ENCODE peak calls at places on chromosomes 5 and 9, in nine cellular contexts. D is SK-MEL-5; I is stimulated activated CD8-positive, alpha-beta memory T cell treated with anti-CD3 and anti-CD28 coated beads, Interleukin-15, amount 100 ng/mL, for 24 hours; U is BJ; S is heart left ventricle; T is stimulated activated naive CD4-positive, alpha-beta T cell; M is foreskin fibroblast; R is bronchial epithelial cell; J is HTR-8/SVneo. N is an unnamed sample.

GRCh38 chr9:135662758-135663450 is at the start of gene LCN9:
- DNase-seq in D (no peak), I (no peak), U (no peak), S (peak; percentile 26), T (no peak), M (peak; percentile 11), R (no peak), J (no peak), N (peak; percentile 54)

GRCh38 chr5:31990701-31991110 is 183.4 kb downstream of the GOLPH3 start:
- DNase-seq in D (no peak), I (no peak), U (peak; percentile 17), S (no peak), T (no peak), M (peak; percentile 59), R (peak; percentile 66), J (peak; percentile 80), N (no peak)

GRCh38 chr5:149841844-149842793 is 102.5 kb downstream of the PDE6A start:
- DNase-seq in D (no peak), I (no peak), U (no peak), S (no peak), T (no peak), M (no peak), R (no peak), J (no peak), N (no peak)

GRCh38 chr9:89189215-89189614 is 10.6 kb upstream of the SHC3 start:
- DNase-seq in D (no peak), I (no peak), U (no peak), S (no peak), T (no peak), M (peak; percentile 36), R (peak; percentile 15), J (no peak), N (no peak)

GRCh38 chr5:104082754-104083153 is 520.2 kb upstream of the NUDT12 start:
- DNase-seq in D (no peak), I (no peak), U (no peak), S (no peak), T (no peak), M (no peak), R (no peak), J (no peak), N (no peak)

GRCh38 chr9:77807295-77807694 is 159.2 kb upstream of the GNA14 start:
- DNase-seq in D (peak; percentile 82), I (no peak), U (peak; percentile 46), S (no peak), T (no peak), M (peak; percentile 95), R (peak; percentile 99), J (peak; percentile 28), N (no peak)

GRCh38 chr5:78300464-78301045 is 6.1 kb upstream of the AP3B1 start:
- DNase-seq in D (peak; percentile 40), I (no peak), U (no peak), S (no peak), T (no peak), M (peak; percentile 45), R (peak; percentile 25), J (no peak), N (no peak)

GRCh38 chr9:136531904-136532798 is 13.7 kb downstream of the NOTCH1 start:
- DNase-seq in D (no peak), I (no peak), U (no peak), S (no peak), T (no peak), M (no peak), R (no peak), J (no peak), N (peak; percentile 82)

GRCh38 chr9:136055715-136056545 is 39.2 kb downstream of the NACC2 start:
- DNase-seq in D (no peak), I (no peak), U (no peak), S (peak; percentile 14), T (no peak), M (no peak), R (no peak), J (no peak), N (no peak)

GRCh38 chr5:42654645-42655044 is 102.0 kb upstream of the CCDC152 start:
- DNase-seq in D (no peak), I (no peak), U (no peak), S (no peak), T (no peak), M (no peak), R (no peak), J (no peak), N (no peak)

GRCh38 chr5:179955630-179956029 is 47.9 kb upstream of the TBC1D9B start:
- DNase-seq in D (no peak), I (no peak), U (no peak), S (no peak), T (no peak), M (no peak), R (no peak), J (no peak), N (no peak)

GRCh38 chr9:121744687-121745395 is 93.4 kb downstream of the DAB2IP start:
- DNase-seq in D (no peak), I (no peak), U (no peak), S (no peak), T (no peak), M (peak; percentile 45), R (no peak), J (no peak), N (no peak)

GRCh38 chr5:95029569-95030366 is 255.1 kb downstream of the MCTP1 start:
- DNase-seq in D (no peak), I (no peak), U (no peak), S (no peak), T (no peak), M (no peak), R (no peak), J (no peak), N (no peak)

GRCh38 chr5:118808441-118808840 is 179.9 kb downstream of the DTWD2 start:
- DNase-seq in D (no peak), I (no peak), U (no peak), S (no peak), T (no peak), M (no peak), R (no peak), J (no peak), N (no peak)

GRCh38 chr9:84061613-84062205 is 81.1 kb downstream of the RMI1 start:
- DNase-seq in D (no peak), I (no peak), U (no peak), S (no peak), T (no peak), M (no peak), R (no peak), J (no peak), N (no peak)

GRCh38 chr9:130239741-130240241 is 25.8 kb upstream of the HMCN2 start:
- DNase-seq in D (no peak), I (no peak), U (no peak), S (no peak), T (no peak), M (peak; percentile 60), R (no peak), J (no peak), N (no peak)

GRCh38 chr9:110687497-110687896 is 18.9 kb downstream of the MUSK start:
- DNase-seq in D (no peak), I (no peak), U (no peak), S (no peak), T (no peak), M (no peak), R (peak; percentile 69), J (no peak), N (no peak)

GRCh38 chr5:13478831-13479465 is 465.5 kb downstream of the DNAH5 start:
- DNase-seq in D (peak; percentile 81), I (no peak), U (no peak), S (no peak), T (no peak), M (no peak), R (peak; percentile 64), J (peak; percentile 64), N (no peak)

GRCh38 chr9:130328349-130328801 is 62.8 kb downstream of the HMCN2 start:
- DNase-seq in D (no peak), I (no peak), U (no peak), S (no peak), T (no peak), M (peak; percentile 52), R (no peak), J (no peak), N (no peak)

GRCh38 chr9:93677061-93677571 is 100.7 kb downstream of the PHF2 start:
- DNase-seq in D (no peak), I (no peak), U (no peak), S (peak; percentile 37), T (no peak), M (no peak), R (no peak), J (no peak), N (peak; percentile 73)

GRCh38 chr9:113621309-113621791 is 157.8 kb downstream of the RGS3 start:
- DNase-seq in D (no peak), I (no peak), U (peak; percentile 86), S (peak; percentile 88), T (no peak), M (peak; percentile 96), R (no peak), J (peak; percentile 51), N (no peak)

N was measured in upper lobe of left lung.